ENCODE peak calls at places on chromosomes 7 and 10, in six cellular contexts. J is astrocyte, I is DND-41, Q is fibroblast of lung, E is GM23248, V is mammary epithelial cell. K is an unnamed sample.

GRCh38 chr7:4739528-4739992 is 35.9 kb upstream of the AP5Z1 start:
- DNase-seq in J (peak), I (peak), Q (peak), E (no peak), V (no peak), K (peak)

GRCh38 chr7:88396295-88396947 is 89.7 kb upstream of the STEAP4 start:
- DNase-seq in J (no peak), I (no peak), Q (no peak), E (no peak), V (no peak), K (no peak)

GRCh38 chr10:87605656-87606308 is 53.9 kb upstream of the PAPSS2 start:
- DNase-seq in J (peak), I (no peak), Q (peak), E (no peak), V (peak), K (no peak)

GRCh38 chr10:60114765-60115586 is 208.6 kb upstream of the CCDC6 start:
- DNase-seq in J (peak), I (peak), Q (peak), E (peak), V (peak), K (peak)

GRCh38 chr10:12981570-12981969 is 19.9 kb downstream of the CCDC3 start:
- DNase-seq in J (peak), I (no peak), Q (peak), E (peak), V (peak), K (no peak)

GRCh38 chr10:43202224-43202656 is 64.0 kb downstream of the CSGALNACT2 start:
- DNase-seq in J (no peak), I (no peak), Q (peak), E (peak), V (no peak), K (peak)

GRCh38 chr10:42637142-42637541 is 1.2 kb downstream of the ZNF33B start:
- DNase-seq in J (no peak), I (no peak), Q (peak), E (no peak), V (no peak), K (no peak)

GRCh38 chr7:50295133-50295532 is 9.4 kb upstream of the IKZF1 start:
- DNase-seq in J (no peak), I (no peak), Q (no peak), E (no peak), V (no peak), K (no peak)

GRCh38 chr7:34900891-34901493 is 136.3 kb downstream of the DPY19L1 start:
- DNase-seq in J (no peak), I (no peak), Q (no peak), E (no peak), V (no peak), K (no peak)

GRCh38 chr7:84261509-84261908 is 66.9 kb upstream of the SEMA3A start:
- DNase-seq in J (no peak), I (no peak), Q (no peak), E (no peak), V (no peak), K (no peak)

GRCh38 chr10:77667426-77668324 is 30.1 kb upstream of the KCNMA1 start:
- DNase-seq in J (no peak), I (no peak), Q (no peak), E (peak), V (no peak), K (no peak)

GRCh38 chr7:1232623-1233327 is at the start of gene UNCX:
- DNase-seq in J (no peak), I (no peak), Q (no peak), E (no peak), V (no peak), K (no peak)

GRCh38 chr7:119964065-119964464 is 308.9 kb upstream of the KCND2 start:
- DNase-seq in J (no peak), I (no peak), Q (no peak), E (peak), V (no peak), K (no peak)

GRCh38 chr7:3245077-3245476 is 56.0 kb upstream of the SDK1 start:
- DNase-seq in J (peak), I (no peak), Q (peak), E (no peak), V (no peak), K (no peak)

GRCh38 chr10:97771913-97772823 is at the start of gene SFRP5:
- DNase-seq in J (no peak), I (no peak), Q (no peak), E (no peak), V (no peak), K (no peak)
- TF ChIP-seq EZH2 in J (peak), I (no peak), Q (peak), E (peak), V (no peak), K (no peak)

DNA sequence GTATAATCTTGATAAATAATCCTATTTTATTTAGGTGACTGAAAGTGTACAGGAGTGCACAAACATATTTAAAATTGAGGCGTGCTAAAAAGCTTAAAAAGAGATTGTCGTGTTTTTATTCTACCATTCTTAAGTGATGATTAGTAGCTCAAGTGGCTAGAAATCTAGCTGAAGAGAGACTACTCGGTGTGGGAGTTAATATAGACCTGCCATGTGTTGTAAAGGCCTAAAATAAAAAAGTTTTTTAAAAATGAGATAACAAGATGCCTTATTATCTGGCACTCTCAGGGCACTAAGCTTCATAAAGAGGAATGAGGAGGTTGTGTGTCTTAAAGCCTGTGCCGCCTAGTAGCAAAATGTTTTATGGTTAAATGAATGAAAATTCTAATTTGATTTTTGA is 1.7 kb downstream of the CAPZA2 start:
- DNase-seq in J (no peak), I (no peak), Q (no peak), E (peak), V (no peak), K (no peak)
- H3K4me3 ChIP-seq in J (peak), I (peak), Q (peak), E (peak), V (peak), K (peak)

DNA sequence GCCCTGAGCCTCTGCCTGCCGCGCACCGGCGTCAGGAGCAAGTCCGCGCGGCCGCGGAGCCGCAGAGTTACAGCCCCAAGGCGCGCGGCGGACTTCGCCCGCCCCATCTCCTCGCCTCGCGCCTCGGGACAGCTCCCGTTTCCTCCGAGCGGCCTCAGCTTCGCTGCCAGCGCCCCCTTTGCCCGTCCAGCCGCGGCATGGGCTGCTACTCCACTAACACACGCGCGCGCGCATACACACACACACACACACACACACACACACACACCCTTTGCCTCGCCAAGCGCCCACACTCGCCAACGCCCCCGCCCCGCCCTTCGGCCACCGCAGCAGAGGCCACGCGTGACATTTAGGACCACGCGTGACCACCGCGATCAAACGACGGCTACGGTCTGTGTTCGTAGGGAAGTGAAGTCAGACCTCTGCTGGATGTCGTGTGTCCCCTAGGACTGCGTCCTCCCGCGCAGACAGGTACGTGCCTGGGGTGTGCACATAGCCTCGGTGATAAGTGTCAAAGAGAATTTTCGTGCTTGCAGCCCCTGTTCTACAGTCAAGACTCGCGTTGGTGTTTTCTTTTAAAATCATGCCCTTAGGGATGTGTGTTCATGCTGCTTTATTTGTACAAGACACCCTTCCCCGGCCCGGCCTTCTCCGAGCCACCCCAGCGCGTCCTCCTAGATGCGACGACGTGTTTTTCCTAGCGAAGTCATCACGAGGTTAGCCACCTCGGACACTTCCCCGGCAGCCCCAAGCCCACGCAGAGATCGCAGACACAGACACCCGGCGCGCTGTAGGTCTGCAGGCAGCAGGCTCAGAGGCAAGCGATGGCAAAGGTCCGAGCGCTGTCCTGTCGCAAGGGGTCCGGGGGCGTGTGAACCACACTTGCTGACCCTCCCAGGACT is 890 bp downstream of the MKX start:
- DNase-seq in J (peak), I (no peak), Q (peak), E (peak), V (peak), K (peak)
- H2AFZ ChIP-seq in J (peak), I (no peak), Q (no peak), E (peak), V (peak), K (peak)

GRCh38 chr10:123434435-123435039 is 231.6 kb upstream of the GPR26 start:
- DNase-seq in J (no peak), I (no peak), Q (no peak), E (no peak), V (no peak), K (no peak)

GRCh38 chr10:123427386-123427785 is 238.8 kb upstream of the GPR26 start:
- DNase-seq in J (no peak), I (no peak), Q (no peak), E (peak), V (peak), K (peak)

GRCh38 chr10:123428302-123428701 is 237.9 kb upstream of the GPR26 start:
- DNase-seq in J (no peak), I (no peak), Q (no peak), E (no peak), V (no peak), K (peak)

GRCh38 chr10:123433539-123433938 is 232.6 kb upstream of the GPR26 start:
- DNase-seq in J (no peak), I (no peak), Q (no peak), E (no peak), V (no peak), K (no peak)

DNA sequence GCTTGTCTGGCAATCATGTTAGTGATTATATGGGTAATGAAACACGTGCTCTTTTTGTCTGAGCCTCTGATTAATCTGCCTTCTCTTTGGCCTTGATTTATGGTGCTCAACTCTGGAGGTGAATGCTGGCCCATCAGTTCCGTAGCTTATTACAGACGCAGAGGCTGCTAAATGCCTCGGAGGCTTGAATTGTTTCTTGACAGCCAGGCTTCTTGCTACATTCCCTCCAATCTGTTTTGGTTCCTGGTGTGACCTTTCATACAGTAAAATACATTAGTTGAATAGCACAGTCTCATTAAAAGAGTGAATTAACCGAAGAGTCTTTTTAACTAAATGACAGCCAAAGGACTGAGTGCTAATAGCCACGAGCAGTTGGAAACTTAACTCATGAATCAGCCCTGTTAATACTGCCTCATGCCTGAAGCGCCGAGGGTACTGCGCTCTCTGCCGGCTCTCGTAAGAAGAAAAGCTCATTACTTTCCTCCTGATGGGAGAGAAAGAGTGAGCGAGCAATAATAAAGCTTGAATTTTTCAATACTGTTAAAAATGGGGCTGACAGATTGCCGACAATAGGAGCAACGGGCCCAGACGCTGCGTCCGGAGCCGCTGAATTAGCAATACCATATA is 236.4 kb upstream of the GPR26 start:
- DNase-seq in J (peak), I (no peak), Q (no peak), E (peak), V (no peak), K (no peak)
- TF ChIP-seq EZH2 in J (no peak), I (no peak), Q (no peak), E (no peak), V (no peak), K (no peak)

GRCh38 chr10:61793760-61794713 is 107.5 kb upstream of the ARID5B start:
- DNase-seq in J (peak), I (no peak), Q (peak), E (peak), V (no peak), K (no peak)
- H3K4me3 ChIP-seq in J (no peak), I (no peak), Q (no peak), E (no peak), V (no peak), K (no peak)

GRCh38 chr10:70188768-70189167 is 18.5 kb upstream of the SAR1A start:
- DNase-seq in J (no peak), I (no peak), Q (no peak), E (no peak), V (no peak), K (no peak)

GRCh38 chr10:70191161-70191770 is 21.0 kb upstream of the SAR1A start:
- DNase-seq in J (peak), I (no peak), Q (no peak), E (peak), V (no peak), K (no peak)

GRCh38 chr10:70190102-70190501 is 19.8 kb upstream of the SAR1A start:
- DNase-seq in J (no peak), I (no peak), Q (no peak), E (no peak), V (no peak), K (no peak)

GRCh38 chr10:70191906-70192305 is 21.6 kb upstream of the SAR1A start:
- DNase-seq in J (peak), I (no peak), Q (peak), E (peak), V (peak), K (no peak)

DNA sequence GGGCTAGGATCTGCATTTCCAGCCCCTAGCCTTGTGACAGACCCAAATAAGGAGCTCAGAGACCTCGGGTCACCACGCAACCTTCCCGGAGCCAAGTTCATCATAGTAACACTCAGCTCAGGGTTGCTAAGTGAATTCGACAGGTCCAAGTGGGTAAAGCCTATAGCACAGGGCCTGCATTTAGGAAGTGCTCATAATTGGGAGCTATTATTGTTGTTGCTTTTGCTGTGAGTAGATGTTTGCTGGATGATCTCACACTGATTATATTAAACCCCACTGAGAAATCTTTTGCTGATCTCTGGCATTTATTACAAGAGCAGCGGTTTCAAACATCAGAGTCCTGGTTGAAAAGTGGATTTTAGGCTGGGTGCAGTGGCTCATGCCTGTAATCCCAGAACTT is 20.3 kb upstream of the SAR1A start:
- DNase-seq in J (no peak), I (no peak), Q (peak), E (peak), V (no peak), K (no peak)
- H2AFZ ChIP-seq in J (no peak), I (no peak), Q (no peak), E (peak), V (no peak), K (no peak)

GRCh38 chr7:8260871-8261707 is 878 bp downstream of the ICA1 start:
- DNase-seq in J (no peak), I (peak), Q (peak), E (peak), V (peak), K (peak)

GRCh38 chr7:8258734-8259133 is 3.2 kb downstream of the ICA1 start:
- DNase-seq in J (no peak), I (no peak), Q (no peak), E (no peak), V (no peak), K (no peak)

GRCh38 chr7:8261711-8262695 is at the start of gene ICA1:
- DNase-seq in J (peak), I (no peak), Q (peak), E (peak), V (peak), K (peak)

GRCh38 chr7:8258166-8258565 is 3.8 kb downstream of the ICA1 start:
- DNase-seq in J (no peak), I (no peak), Q (no peak), E (no peak), V (no peak), K (no peak)

GRCh38 chr7:8259586-8260222 is 2.3 kb downstream of the ICA1 start:
- DNase-seq in J (no peak), I (no peak), Q (no peak), E (no peak), V (no peak), K (no peak)
- TF ChIP-seq EZH2 in J (no peak), I (peak), Q (no peak), E (no peak), V (no peak), K (no peak)

DNA sequence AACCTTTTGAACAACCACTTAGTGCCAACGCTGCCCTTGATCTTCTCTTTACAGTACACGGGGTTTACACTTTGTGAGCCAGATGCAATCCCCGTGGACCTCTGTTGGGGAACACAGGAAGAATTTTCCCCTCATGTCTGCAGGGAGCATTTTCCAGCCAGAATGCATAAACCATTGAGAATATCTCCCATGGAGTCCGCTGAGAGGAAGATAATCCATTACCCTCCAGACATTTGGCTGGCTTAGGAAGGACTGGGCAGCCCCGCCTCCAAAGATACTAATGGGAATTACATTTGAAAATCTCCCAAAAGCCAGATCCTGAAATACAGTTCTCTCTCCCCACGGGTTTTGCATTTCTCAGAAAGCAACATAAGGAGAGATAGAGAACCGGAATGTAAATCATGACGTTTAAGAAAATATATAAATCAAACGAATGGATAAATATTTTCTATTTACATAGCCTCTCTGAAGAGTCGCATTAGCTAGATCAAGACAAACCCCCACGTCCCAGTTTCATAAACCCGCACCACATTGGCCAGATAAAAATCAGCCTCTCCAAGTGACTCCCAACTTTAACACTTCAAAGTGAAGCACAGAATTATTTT is 53.5 kb downstream of the TRIL start:
- DNase-seq in J (no peak), I (no peak), Q (peak), E (peak), V (no peak), K (peak)
- H3K4me3 ChIP-seq in J (peak), I (no peak), Q (peak), E (peak), V (no peak), K (no peak)

GRCh38 chr10:86365346-86366032 is 1.1 kb downstream of the GRID1 start:
- DNase-seq in J (no peak), I (no peak), Q (no peak), E (no peak), V (no peak), K (no peak)

GRCh38 chr10:86368046-86368445 is 1.5 kb upstream of the GRID1 start:
- DNase-seq in J (no peak), I (no peak), Q (no peak), E (no peak), V (no peak), K (no peak)

GRCh38 chr10:86366033-86366901 is at the start of gene GRID1:
- DNase-seq in J (no peak), I (no peak), Q (no peak), E (peak), V (no peak), K (peak)

GRCh38 chr10:86367339-86367951 is 850 bp upstream of the GRID1 start:
- DNase-seq in J (no peak), I (no peak), Q (no peak), E (peak), V (no peak), K (no peak)

GRCh38 chr10:86366902-86367338 is 325 bp upstream of the GRID1 start:
- DNase-seq in J (no peak), I (no peak), Q (no peak), E (peak), V (no peak), K (no peak)
- H2AFZ ChIP-seq in J (peak), I (no peak), Q (no peak), E (peak), V (peak), K (peak)

GRCh38 chr10:132516771-132517725 is 20.5 kb upstream of the INPP5A start:
- DNase-seq in J (peak), I (no peak), Q (peak), E (peak), V (peak), K (peak)

GRCh38 chr10:132517951-132518521 is 19.6 kb upstream of the INPP5A start:
- DNase-seq in J (no peak), I (no peak), Q (no peak), E (no peak), V (no peak), K (no peak)

GRCh38 chr10:132519382-132520146 is 18.0 kb upstream of the INPP5A start:
- DNase-seq in J (no peak), I (no peak), Q (no peak), E (no peak), V (no peak), K (no peak)

GRCh38 chr10:132520147-132520811 is 17.3 kb upstream of the INPP5A start:
- DNase-seq in J (peak), I (no peak), Q (peak), E (peak), V (no peak), K (peak)

GRCh38 chr10:132518572-132519381 is 18.8 kb upstream of the INPP5A start:
- DNase-seq in J (no peak), I (no peak), Q (no peak), E (no peak), V (no peak), K (peak)
- TF ChIP-seq EZH2 in J (no peak), I (no peak), Q (no peak), E (no peak), V (no peak), K (no peak)